ENCODE peak calls at places on chromosomes 16 and 17, in five cellular contexts. T, F, K, B and Y are unnamed samples.

GRCh38 chr16:19210968-19211367 is 42.9 kb downstream of the SYT17 start:
- DNase-seq in B (peak), F (no peak), T (no peak), K (no peak), Y (no peak)

GRCh38 chr16:11755022-11755760 is 12.5 kb upstream of the TXNDC11 start:
- DNase-seq in F (no peak), K (no peak), T (no peak), B (no peak), Y (no peak)

GRCh38 chr17:33848433-33848832 is 406.7 kb upstream of the CCL2 start:
- DNase-seq in K (no peak), F (no peak), T (no peak), B (no peak), Y (no peak)

GRCh38 chr17:39236383-39236927 is 10.7 kb upstream of the STAC2 start:
- DNase-seq in T (no peak), B (no peak), K (no peak), F (no peak), Y (no peak)

GRCh38 chr16:10356870-10357842 is 28.7 kb upstream of the ATF7IP2 start:
- DNase-seq in B (no peak), K (no peak), T (no peak), F (no peak), Y (no peak)

GRCh38 chr16:14527411-14528044 is 102.5 kb downstream of the PARN start:
- DNase-seq in K (no peak), F (no peak), B (no peak), T (no peak), Y (peak)

GRCh38 chr16:89037261-89038152 is 56.1 kb upstream of the ACSF3 start:
- DNase-seq in F (peak), B (no peak), T (no peak), K (no peak), Y (peak)

GRCh38 chr17:13102477-13102876 is 84.7 kb upstream of the ELAC2 start:
- DNase-seq in K (no peak), T (no peak), B (no peak), F (no peak), Y (peak)

GRCh38 chr16:6692874-6693273 is 639.8 kb upstream of the RBFOX1 start:
- DNase-seq in B (no peak), F (no peak), K (no peak), T (no peak), Y (no peak)

GRCh38 chr17:42403150-42403549 is 14.9 kb upstream of the STAT3 start:
- DNase-seq in T (no peak), B (no peak), K (no peak), F (no peak), Y (no peak)